ENCODE peak calls at places on chromosomes 2 and 18, in eight cellular contexts. G is tibial artery; R is AML-193; P is effector memory CD8-positive, alpha-beta T cell; W is gastrocnemius medialis; B is BE2C; C is T-helper 2 cell; Z is kidney epithelial cell. O is an unnamed sample.

GRCh38 chr18:8706545-8706980 is 1.2 kb downstream of the MTCL1 start:
- DNase-seq in W (no peak), G (no peak), Z (no peak), B (no peak), C (no peak), P (no peak), R (no peak), O (peak)

GRCh38 chr18:45423664-45424063 is 191.6 kb upstream of the SLC14A2 start:
- DNase-seq in G (no peak), P (no peak), C (no peak), B (no peak), R (no peak), W (no peak), Z (no peak), O (no peak)

GRCh38 chr18:25736516-25736915 is 353.9 kb downstream of the SS18 start:
- DNase-seq in B (no peak), C (no peak), W (no peak), Z (no peak), G (no peak), P (no peak), R (no peak), O (peak)

GRCh38 chr2:136204959-136205358 is 87.0 kb upstream of the CXCR4 start:
- DNase-seq in B (no peak), G (no peak), R (no peak), Z (no peak), W (no peak), C (no peak), P (no peak), O (no peak)

GRCh38 chr18:11520536-11520935 is 88.9 kb upstream of the SLC35G4 start:
- DNase-seq in W (no peak), G (no peak), Z (no peak), R (no peak), B (no peak), P (no peak), C (no peak), O (peak)

GRCh38 chr2:164706522-164706921 is 85.2 kb upstream of the GRB14 start:
- DNase-seq in B (no peak), R (no peak), P (no peak), C (no peak), W (no peak), Z (peak), G (no peak), O (no peak)

GRCh38 chr2:139721454-139721995 is 941.3 kb upstream of the NXPH2 start:
- DNase-seq in C (no peak), P (no peak), Z (no peak), W (no peak), B (no peak), G (no peak), R (no peak), O (no peak)

GRCh38 chr2:172588931-172589330 is 33.0 kb downstream of the PDK1 start:
- DNase-seq in G (no peak), Z (peak), P (no peak), B (no peak), C (no peak), W (no peak), R (no peak), O (no peak)

GRCh38 chr2:39648574-39648973 is 17.1 kb upstream of the TMEM178A start:
- DNase-seq in R (no peak), C (no peak), B (no peak), W (no peak), Z (no peak), G (no peak), P (no peak), O (no peak)

GRCh38 chr2:233468047-233468745 is 98.4 kb downstream of the USP40 start:
- DNase-seq in G (peak), B (no peak), Z (no peak), R (no peak), C (no peak), P (no peak), W (peak), O (peak)

GRCh38 chr2:14626873-14627272 is 5.6 kb upstream of the LRATD1 start:
- DNase-seq in B (no peak), Z (no peak), G (no peak), P (no peak), C (no peak), R (no peak), W (no peak), O (no peak)

GRCh38 chr2:100783986-100784385 is 36.0 kb upstream of the NPAS2 start:
- DNase-seq in R (no peak), G (no peak), Z (peak), P (no peak), C (no peak), B (no peak), W (no peak), O (no peak)

GRCh38 chr2:238947920-238948710 is 100.2 kb downstream of the TWIST2 start:
- DNase-seq in C (no peak), P (no peak), G (peak), W (no peak), Z (peak), R (no peak), B (no peak), O (peak)

GRCh38 chr2:217220228-217221013 is 360.6 kb upstream of the TNP1 start:
- DNase-seq in Z (no peak), G (no peak), W (no peak), R (peak), P (no peak), C (no peak), B (no peak), O (no peak)

GRCh38 chr2:151359768-151360167 is 2.4 kb downstream of the TNFAIP6 start:
- DNase-seq in R (no peak), Z (no peak), P (no peak), G (no peak), B (no peak), C (no peak), W (no peak), O (no peak)

GRCh38 chr18:74834424-74835309 is 237.0 kb downstream of the ZNF407 start:
- DNase-seq in B (no peak), P (no peak), R (no peak), C (no peak), Z (no peak), W (no peak), G (no peak), O (no peak)

GRCh38 chr2:232838406-232838874 is 31.6 kb upstream of the SNORC start:
- DNase-seq in P (peak), C (peak), G (no peak), Z (no peak), W (no peak), B (no peak), R (peak), O (no peak)

GRCh38 chr2:235394278-235394828 is 99.5 kb upstream of the AGAP1 start:
- DNase-seq in C (no peak), Z (peak), P (no peak), G (no peak), W (no peak), R (no peak), B (no peak), O (no peak)

GRCh38 chr18:36314754-36315153 is 17.2 kb downstream of the FHOD3 start:
- DNase-seq in P (no peak), C (no peak), W (no peak), B (no peak), R (no peak), G (no peak), Z (peak), O (no peak)

GRCh38 chr2:37389984-37390765 is 45.7 kb downstream of the QPCT start:
- DNase-seq in P (peak), W (no peak), Z (peak), R (peak), G (no peak), C (peak), B (no peak), O (peak)

GRCh38 chr2:8677646-8678592 is 3.9 kb upstream of the ID2 start:
- DNase-seq in R (no peak), G (peak), B (peak), P (peak), W (peak), Z (no peak), C (no peak), O (peak)

GRCh38 chr2:85853499-85854165 is 35.2 kb downstream of the ST3GAL5 start:
- DNase-seq in R (peak), Z (no peak), B (no peak), P (peak), G (no peak), C (no peak), W (no peak), O (no peak)

GRCh38 chr2:160210599-160211138 is 10.6 kb upstream of the ITGB6 start:
- DNase-seq in G (peak), Z (no peak), W (peak), B (peak), P (peak), C (peak), R (peak), O (no peak)

GRCh38 chr2:184154438-184154837 is 443.9 kb upstream of the ZNF804A start:
- DNase-seq in C (no peak), Z (peak), G (no peak), R (no peak), B (no peak), W (no peak), P (no peak), O (no peak)

GRCh38 chr2:20457027-20457426 is 10.2 kb downstream of the RHOB start:
- DNase-seq in W (no peak), C (no peak), G (no peak), R (no peak), P (no peak), B (no peak), Z (no peak), O (no peak)

GRCh38 chr18:45566025-45566740 is 49.1 kb upstream of the SLC14A2 start:
- DNase-seq in R (no peak), C (no peak), W (peak), P (no peak), Z (no peak), B (no peak), G (peak), O (no peak)

GRCh38 chr18:22168360-22168921 is 948 bp upstream of the GATA6 start:
- DNase-seq in C (no peak), B (no peak), Z (no peak), P (peak), R (no peak), G (no peak), W (no peak), O (peak)

GRCh38 chr2:116810071-116810470 is 1004.4 kb upstream of the DDX18 start:
- DNase-seq in R (no peak), P (no peak), Z (no peak), G (no peak), W (no peak), B (no peak), C (no peak), O (no peak)

GRCh38 chr2:239158641-239159475 is 242.0 kb downstream of the HDAC4 start:
- DNase-seq in B (no peak), Z (no peak), P (no peak), C (no peak), W (peak), R (no peak), G (peak), O (no peak)

GRCh38 chr2:234880551-234881211 is 71.1 kb upstream of the SH3BP4 start:
- DNase-seq in Z (peak), P (no peak), G (no peak), W (no peak), C (no peak), B (peak), R (no peak), O (peak)

GRCh38 chr2:171688129-171688465 is 828 bp downstream of the DYNC1I2 start:
- DNase-seq in C (no peak), G (no peak), W (no peak), B (no peak), P (no peak), R (no peak), Z (no peak), O (peak)

GRCh38 chr2:18118703-18119102 is 240.2 kb downstream of the KCNS3 start:
- DNase-seq in C (no peak), W (no peak), P (no peak), B (no peak), Z (no peak), R (no peak), G (no peak), O (no peak)

GRCh38 chr2:179263460-179264237 is 983 bp downstream of the SESTD1 start:
- DNase-seq in G (peak), W (peak), C (no peak), Z (no peak), P (no peak), B (no peak), R (no peak), O (peak)

GRCh38 chr18:9869713-9870430 is 15.9 kb upstream of the TXNDC2 start:
- DNase-seq in C (no peak), B (no peak), Z (no peak), P (no peak), W (no peak), R (peak), G (no peak), O (peak)